ENCODE peak calls at places on chromosomes 16 and 17, in eight cellular contexts. G, M, H, K, S, V, N and R are unnamed samples.

GRCh38 chr16:1940273-1941161 is 2.5 kb downstream of the MSRB1 start:
- DNase-seq in G (no peak), M (no peak), N (no peak), V (no peak), K (no peak), H (no peak), S (no peak), R (no peak)

GRCh38 chr17:48568499-48569259 is 9.5 kb downstream of the HOXB4 start:
- DNase-seq in M (no peak), V (no peak), G (no peak), N (no peak), H (no peak), S (no peak), K (peak), R (no peak)

GRCh38 chr16:593406-593805 is 3.5 kb downstream of the RAB40C start:
- DNase-seq in G (no peak), V (no peak), N (no peak), M (no peak), H (no peak), S (no peak), K (no peak), R (peak)

GRCh38 chr17:77688369-77688768 is 270.1 kb upstream of the TNRC6C start:
- DNase-seq in M (no peak), K (no peak), H (no peak), G (no peak), N (no peak), V (no peak), S (no peak), R (no peak)

GRCh38 chr17:82560802-82561428 is 41.4 kb downstream of the FOXK2 start:
- DNase-seq in K (no peak), M (no peak), S (no peak), H (no peak), V (no peak), N (no peak), G (no peak), R (no peak)

GRCh38 chr16:16021988-16022682 is 72.7 kb downstream of the ABCC1 start:
- DNase-seq in G (peak), K (peak), H (peak), S (no peak), N (no peak), M (peak), V (no peak), R (peak)

GRCh38 chr17:19730829-19731228 is 14.4 kb upstream of the SLC47A2 start:
- DNase-seq in H (no peak), M (no peak), K (no peak), N (no peak), S (no peak), G (no peak), V (no peak), R (no peak)

GRCh38 chr16:28086496-28087139 is 23.1 kb upstream of the GSG1L start:
- DNase-seq in M (no peak), H (no peak), S (no peak), N (no peak), K (no peak), V (no peak), G (no peak), R (no peak)

GRCh38 chr16:79810449-79811189 is 210.1 kb upstream of the MAF start:
- DNase-seq in M (no peak), G (no peak), S (no peak), N (no peak), K (no peak), V (no peak), H (no peak), R (no peak)

GRCh38 chr16:70804729-70805169 is 3.8 kb upstream of the VAC14 start:
- DNase-seq in S (no peak), G (no peak), N (no peak), M (no peak), V (no peak), K (no peak), H (no peak), R (no peak)

GRCh38 chr17:78125138-78125913 is 3.2 kb downstream of the TMC6 start:
- DNase-seq in N (no peak), K (no peak), M (no peak), S (peak), G (peak), H (no peak), V (peak), R (no peak)

GRCh38 chr17:59607817-59608403 is 11.8 kb upstream of the CLTC start:
- DNase-seq in V (no peak), S (peak), G (no peak), M (no peak), N (no peak), H (no peak), K (no peak), R (no peak)

GRCh38 chr16:12296991-12297390 is 320.5 kb downstream of the SNX29 start:
- DNase-seq in N (no peak), G (no peak), K (no peak), V (no peak), M (no peak), H (no peak), S (no peak), R (no peak)

GRCh38 chr17:8326591-8327583 is 12.8 kb upstream of the ODF4 start:
- DNase-seq in N (no peak), G (peak), V (no peak), K (peak), M (no peak), H (peak), S (peak), R (no peak)

GRCh38 chr17:43878260-43879082 is 28.9 kb downstream of the MPP2 start:
- DNase-seq in K (peak), G (peak), V (peak), N (peak), M (no peak), S (peak), H (peak), R (peak)

GRCh38 chr16:10080031-10080772 is 102.0 kb downstream of the GRIN2A start:
- DNase-seq in H (peak), S (no peak), G (peak), V (no peak), K (no peak), N (no peak), M (peak), R (peak)

GRCh38 chr16:84088695-84089395 is 27.9 kb downstream of the MBTPS1 start:
- DNase-seq in G (peak), M (no peak), N (no peak), V (peak), H (peak), K (no peak), S (peak), R (no peak)

GRCh38 chr16:3890091-3890490 is 9.6 kb upstream of the CREBBP start:
- DNase-seq in S (no peak), K (no peak), N (no peak), V (no peak), H (no peak), G (no peak), M (no peak), R (no peak)

GRCh38 chr16:3456374-3456773 is 12.9 kb downstream of the NAA60 start:
- DNase-seq in K (no peak), N (no peak), S (no peak), G (no peak), V (no peak), H (peak), M (no peak), R (no peak)